ENCODE peak calls at places on chromosome 13, in seven cellular contexts. B is activated T-cell treated with anti-CD3 and anti-CD28 coated beads, Interleukin-2, amount 50 U/mL, for 4 hours; Q is mucosa of descending colon; W is naive thymus-derived CD4-positive, alpha-beta T cell; Z is aorta; U is NCI-H526 treated with DMSO at 0.1 percent for 48 hours; F is thoracic aorta. H is an unnamed sample.

GRCh38 chr13:25171517-25172302 is at the start of gene AMER2:
- DNase-seq in B (no peak), Q (no peak), W (no peak), Z (peak; percentile 82), U (peak; percentile 92), F (no peak), H (no peak)

GRCh38 chr13:43054803-43055802 is 31.7 kb downstream of the DNAJC15 start:
- DNase-seq in B (no peak), Q (peak; percentile 51), W (peak; percentile 58), Z (no peak), U (no peak), F (no peak), H (peak; percentile 30)

GRCh38 chr13:106709509-106709908 is 141.6 kb upstream of the ARGLU1 start:
- DNase-seq in B (no peak), Q (no peak), W (no peak), Z (no peak), U (no peak), F (no peak), H (no peak)

GRCh38 chr13:35930665-35931631 is 200.2 kb downstream of the DCLK1 start:
- DNase-seq in B (no peak), Q (no peak), W (no peak), Z (no peak), U (no peak), F (no peak), H (no peak)

GRCh38 chr13:112331675-112332074 is 44.5 kb upstream of the SPACA7 start:
- DNase-seq in B (no peak), Q (no peak), W (no peak), Z (no peak), U (no peak), F (no peak), H (no peak)

GRCh38 chr13:40617801-40618356 is 48.6 kb downstream of the FOXO1 start:
- DNase-seq in B (no peak), Q (no peak), W (no peak), Z (no peak), U (no peak), F (no peak), H (no peak)

GRCh38 chr13:60538566-60538965 is 141.5 kb downstream of the TDRD3 start:
- DNase-seq in B (no peak), Q (no peak), W (no peak), Z (no peak), U (no peak), F (no peak), H (no peak)

GRCh38 chr13:74278901-74279300 is 144.7 kb upstream of the KLF12 start:
- DNase-seq in B (no peak), Q (no peak), W (no peak), Z (no peak), U (no peak), F (no peak), H (no peak)

GRCh38 chr13:23504188-23504587 is 66.0 kb upstream of the TNFRSF19 start:
- DNase-seq in B (no peak), Q (no peak), W (no peak), Z (no peak), U (no peak), F (no peak), H (no peak)

GRCh38 chr13:46552302-46552680 is 679 bp upstream of the LRCH1 start:
- DNase-seq in B (no peak), Q (peak; percentile 57), W (no peak), Z (no peak), U (no peak), F (no peak), H (peak; percentile 41)

GRCh38 chr13:102951808-102952207 is 106.0 kb downstream of the ERCC5 start:
- DNase-seq in B (no peak), Q (no peak), W (no peak), Z (no peak), U (no peak), F (no peak), H (no peak)

GRCh38 chr13:112996671-112997091 is 27.7 kb downstream of the MCF2L start:
- DNase-seq in B (no peak), Q (peak; percentile 84), W (no peak), Z (no peak), U (no peak), F (no peak), H (peak; percentile 82)

GRCh38 chr13:51683537-51684050 is 99.3 kb downstream of the WDFY2 start:
- DNase-seq in B (no peak), Q (no peak), W (no peak), Z (no peak), U (no peak), F (no peak), H (no peak)

H was measured in left colon.